ENCODE peak calls at places on chromosomes 12 and 14, in nine cellular contexts. F is Karpas-422, J is hepatocyte, W is A549, I is fibroblast of lung, A is neural progenitor cell, G is DND-41, L is endothelial cell of umbilical vein, Q is GM23338. T is an unnamed sample.

GRCh38 chr12:52083638-52083996 is 4.1 kb downstream of the SMIM41 start:
- DNase-seq in F (no peak), J (no peak), W (no peak), I (no peak), A (no peak), G (no peak), L (no peak), Q (no peak), T (no peak)

GRCh38 chr12:88416786-88417185 is 163.5 kb downstream of the KITLG start:
- DNase-seq in F (no peak), J (no peak), W (no peak), I (peak; percentile 56), A (no peak), G (no peak), L (no peak), Q (no peak), T (no peak)

GRCh38 chr12:53930591-53931255 is 7.9 kb upstream of the HOXC13 start:
- DNase-seq in F (no peak), J (no peak), W (no peak), I (no peak), A (no peak), G (no peak), L (no peak), Q (peak; percentile 49), T (no peak)

GRCh38 chr14:74038015-74038859 is 19.1 kb downstream of the BBOF1 start:
- DNase-seq in F (peak; percentile 89), J (peak; percentile 50), W (peak; percentile 62), I (peak; percentile 46), A (peak; percentile 52), G (peak; percentile 22), L (peak; percentile 76), Q (peak; percentile 73), T (no peak)

GRCh38 chr14:75648066-75648838 is 12.4 kb downstream of the ERG28 start:
- DNase-seq in F (no peak), J (peak; percentile 75), W (peak; percentile 64), I (peak; percentile 98), A (no peak), G (no peak), L (peak; percentile 93), Q (no peak), T (no peak)

GRCh38 chr12:132465269-132466190 is 24.4 kb upstream of the FBRSL1 start:
- DNase-seq in F (peak; percentile 37), J (peak; percentile 45), W (no peak), I (no peak), A (peak; percentile 67), G (peak; percentile 29), L (no peak), Q (no peak), T (no peak)

GRCh38 chr14:63345826-63346225 is 27.1 kb upstream of the GPHB5 start:
- DNase-seq in F (no peak), J (no peak), W (no peak), I (no peak), A (no peak), G (no peak), L (no peak), Q (no peak), T (no peak)

GRCh38 chr14:35533357-35534129 is 421 bp upstream of the INSM2 start:
- DNase-seq in F (peak; percentile 97), J (peak; percentile 77), W (peak; percentile 60), I (peak; percentile 45), A (peak; percentile 96), G (no peak), L (peak; percentile 60), Q (peak; percentile 92), T (peak; percentile 92)

GRCh38 chr12:94649349-94650142 is 811 bp downstream of the TMCC3 start:
- DNase-seq in F (no peak), J (peak; percentile 67), W (peak; percentile 34), I (peak; percentile 30), A (peak; percentile 68), G (no peak), L (peak; percentile 64), Q (peak; percentile 67), T (peak; percentile 55)

GRCh38 chr12:98845957-98846356 is 200.9 kb downstream of the APAF1 start:
- DNase-seq in F (no peak), J (no peak), W (no peak), I (peak; percentile 40), A (no peak), G (no peak), L (no peak), Q (no peak), T (no peak)

DNA sequence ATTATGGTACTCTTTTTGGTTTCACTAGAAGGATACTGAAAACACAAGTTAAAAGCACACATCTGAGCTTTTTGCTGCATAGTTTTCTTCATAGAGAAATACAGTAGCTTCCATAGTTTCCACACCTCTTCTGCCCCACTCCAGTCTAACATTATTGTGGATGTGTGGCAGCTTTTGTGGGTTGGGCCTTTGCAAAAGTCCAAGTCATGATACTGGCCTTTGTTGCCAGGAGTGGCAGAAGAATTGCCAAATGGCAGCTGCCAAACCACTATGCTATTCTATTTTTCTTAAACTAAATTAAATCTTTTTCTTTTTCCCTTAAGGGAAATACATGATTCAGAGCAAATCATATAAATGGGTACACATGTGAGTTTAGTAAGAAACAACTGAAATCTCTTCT is 114.8 kb downstream of the PLEKHA5 start:
- DNase-seq in F (no peak), J (no peak), W (no peak), I (peak; percentile 43), A (no peak), G (no peak), L (no peak), Q (no peak), T (no peak)
- H3K4me2 ChIP-seq in F (no peak overlapping the region), J (no peak overlapping the region), W (no peak overlapping the region), I (no peak overlapping the region), A (no peak overlapping the region), G (no peak overlapping the region), L (no peak overlapping the region), Q (no peak overlapping the region), T (no peak overlapping the region)

GRCh38 chr12:75207338-75208083 is 2.1 kb downstream of the KCNC2 start:
- DNase-seq in F (no peak), J (no peak), W (no peak), I (no peak), A (peak; percentile 71), G (no peak), L (no peak), Q (peak; percentile 68), T (peak; percentile 57)

GRCh38 chr12:75205556-75205955 is 4.1 kb downstream of the KCNC2 start:
- DNase-seq in F (no peak), J (no peak), W (no peak), I (no peak), A (no peak), G (no peak), L (no peak), Q (no peak), T (no peak)

GRCh38 chr12:75209782-75210138 is at the start of gene KCNC2:
- DNase-seq in F (no peak), J (no peak), W (no peak), I (no peak), A (no peak), G (no peak), L (no peak), Q (no peak), T (no peak)

GRCh38 chr12:75212072-75212471 is 2.4 kb upstream of the KCNC2 start:
- DNase-seq in F (no peak), J (no peak), W (no peak), I (peak; percentile 6), A (no peak), G (no peak), L (no peak), Q (no peak), T (no peak)

DNA sequence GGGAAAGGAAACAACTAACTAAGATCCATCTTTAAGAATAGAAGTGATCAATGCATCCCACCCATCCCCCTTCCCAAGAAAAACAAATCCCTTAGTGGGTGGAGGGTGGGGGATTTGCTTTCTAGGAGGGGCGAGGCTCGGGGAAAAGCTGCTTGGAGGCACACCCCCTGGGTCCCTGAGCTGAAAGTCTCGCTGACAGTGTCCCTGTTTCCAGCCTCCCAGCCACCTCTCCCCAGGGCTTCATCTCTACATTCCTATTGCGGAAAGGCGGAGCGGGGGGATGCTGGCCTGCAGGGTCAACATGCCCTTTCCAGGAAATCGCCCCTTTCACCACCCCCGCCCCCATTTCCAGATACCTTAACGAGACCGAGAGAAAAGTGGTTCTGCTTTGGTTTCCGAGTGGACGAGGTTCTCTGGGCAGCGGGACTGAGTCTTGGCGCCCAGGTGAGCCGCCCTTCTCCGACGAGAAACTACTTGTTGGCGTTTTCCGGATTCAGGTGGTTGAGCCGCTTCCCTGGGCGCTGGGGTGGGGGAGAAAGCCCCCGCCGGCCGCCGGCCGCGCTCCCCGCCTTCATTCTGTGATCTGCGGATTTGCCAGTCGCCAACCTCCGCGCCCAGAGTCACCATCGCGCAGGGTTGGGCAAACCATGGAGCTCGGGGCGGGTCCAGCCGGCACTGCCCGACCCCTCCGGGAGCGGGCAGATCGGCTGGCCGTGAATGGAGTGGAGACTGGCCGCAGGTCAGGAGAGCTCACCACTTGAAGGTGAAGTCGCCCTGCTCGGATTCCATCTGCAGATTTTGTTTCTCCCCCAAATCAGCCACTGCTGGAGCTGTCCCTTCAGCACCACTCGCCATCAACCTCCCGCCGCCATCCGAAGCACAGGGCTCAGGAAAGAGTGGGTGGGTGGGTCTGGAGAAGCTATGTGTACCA is 523 bp downstream of the KCNC2 start:
- DNase-seq in F (no peak), J (peak; percentile 68), W (no peak), I (peak; percentile 51), A (peak; percentile 85), G (peak; percentile 34), L (peak; percentile 27), Q (peak; percentile 85), T (peak; percentile 85)
- H3K4me2 ChIP-seq in F (no peak overlapping the region), J (peak overlapping the region; percentile 85), W (peak overlapping the region; percentile 56), I (no peak overlapping the region), A (peak overlapping the region; percentile 93), G (no peak overlapping the region), L (no peak overlapping the region), Q (peak overlapping the region; percentile 94), T (peak overlapping the region; percentile 42)

GRCh38 chr12:11854011-11854499 is 204.6 kb downstream of the ETV6 start:
- DNase-seq in F (no peak), J (no peak), W (no peak), I (no peak), A (no peak), G (no peak), L (no peak), Q (no peak), T (no peak)

GRCh38 chr12:11853126-11853525 is 203.7 kb downstream of the ETV6 start:
- DNase-seq in F (no peak), J (no peak), W (no peak), I (no peak), A (no peak), G (no peak), L (no peak), Q (no peak), T (no peak)

GRCh38 chr12:11860026-11860425 is 210.6 kb downstream of the ETV6 start:
- DNase-seq in F (no peak), J (no peak), W (no peak), I (no peak), A (no peak), G (no peak), L (no peak), Q (no peak), T (no peak)

GRCh38 chr12:11856971-11857370 is 207.5 kb downstream of the ETV6 start:
- DNase-seq in F (no peak), J (no peak), W (no peak), I (no peak), A (no peak), G (no peak), L (no peak), Q (no peak), T (no peak)

GRCh38 chr12:11855993-11856374 is 206.5 kb downstream of the ETV6 start:
- DNase-seq in F (no peak), J (no peak), W (no peak), I (no peak), A (peak; percentile 50), G (no peak), L (no peak), Q (no peak), T (no peak)
- H3K4me2 ChIP-seq in F (no peak overlapping the region), J (no peak overlapping the region), W (no peak overlapping the region), I (no peak overlapping the region), A (peak overlapping the region; percentile 68), G (peak overlapping the region; percentile 39), L (no peak overlapping the region), Q (peak overlapping the region; percentile 6), T (peak overlapping the region; percentile 48)

GRCh38 chr14:91108941-91109611 is 4.8 kb upstream of the DGLUCY start:
- DNase-seq in F (no peak), J (no peak), W (no peak), I (no peak), A (no peak), G (no peak), L (peak; percentile 98), Q (no peak), T (no peak)
- H3K4me2 ChIP-seq in F (no peak overlapping the region), J (no peak overlapping the region), W (no peak overlapping the region), I (no peak overlapping the region), A (no peak overlapping the region), G (no peak overlapping the region), L (peak overlapping the region; percentile 72), Q (no peak overlapping the region), T (no peak overlapping the region)